ENCODE peak calls at places on chromosomes 5 and 9, in seven cellular contexts. H, T, W, X, J, B and F are unnamed samples.

GRCh38 chr5:137220523-137220927 is 278.6 kb downstream of the SPOCK1 start:
- DNase-seq in H (peak; percentile 27), T (peak; percentile 83), W (peak; percentile 76), X (peak; percentile 42), J (no peak), B (peak; percentile 88), F (no peak)

GRCh38 chr9:124311283-124311682 is 53.5 kb downstream of the NEK6 start:
- DNase-seq in H (no peak), T (no peak), W (no peak), X (peak; percentile 9), J (no peak), B (no peak), F (no peak)

GRCh38 chr9:2276296-2276695 is 261.1 kb downstream of the SMARCA2 start:
- DNase-seq in H (no peak), T (no peak), W (no peak), X (no peak), J (no peak), B (no peak), F (no peak)

GRCh38 chr5:143241892-143242291 is 161.6 kb downstream of the NR3C1 start:
- DNase-seq in H (no peak), T (peak; percentile 26), W (no peak), X (no peak), J (no peak), B (no peak), F (no peak)

GRCh38 chr9:83219154-83219923 is 156.4 kb upstream of the RASEF start:
- DNase-seq in H (peak; percentile 82), T (peak; percentile 71), W (peak; percentile 77), X (peak; percentile 88), J (no peak), B (peak; percentile 79), F (peak; percentile 74)

GRCh38 chr5:139746691-139747582 is 48.7 kb upstream of the PSD2 start:
- DNase-seq in H (peak; percentile 94), T (no peak), W (no peak), X (peak; percentile 23), J (peak; percentile 62), B (no peak), F (peak; percentile 68)

GRCh38 chr5:61330341-61330878 is 1.6 kb upstream of the ZSWIM6 start:
- DNase-seq in H (peak; percentile 13), T (peak; percentile 68), W (peak; percentile 10), X (peak; percentile 78), J (no peak), B (no peak), F (peak; percentile 77)

GRCh38 chr5:145557345-145557744 is 277.8 kb downstream of the PRELID2 start:
- DNase-seq in H (no peak), T (no peak), W (no peak), X (no peak), J (no peak), B (no peak), F (no peak)

GRCh38 chr5:74272019-74272775 is 368.3 kb downstream of the ENC1 start:
- DNase-seq in H (no peak), T (peak; percentile 22), W (peak; percentile 53), X (no peak), J (no peak), B (peak; percentile 63), F (no peak)

GRCh38 chr5:127369772-127370171 is 79.2 kb downstream of the MEGF10 start:
- DNase-seq in H (no peak), T (peak; percentile 100), W (no peak), X (no peak), J (no peak), B (no peak), F (no peak)

GRCh38 chr5:159286420-159287035 is 23.4 kb downstream of the UBLCP1 start:
- DNase-seq in H (peak; percentile 64), T (peak; percentile 41), W (peak; percentile 5), X (no peak), J (no peak), B (peak; percentile 42), F (peak; percentile 68)